ENCODE peak calls at places on chromosome 14, in seven cellular contexts. P is uterus, A is fibroblast of pulmonary artery, J is ovary, G is brain microvascular endothelial cell, F is fibroblast of the aortic adventitia, U is neural progenitor cell. L is an unnamed sample.

GRCh38 chr14:103015426-103015825 is 41.9 kb downstream of the CDC42BPB start:
- DNase-seq in U (no peak), G (no peak), J (no peak), F (no peak), A (no peak), P (no peak), L (no peak)

GRCh38 chr14:53517276-53517960 is 364.3 kb upstream of the DDHD1 start:
- DNase-seq in U (no peak), G (peak), A (no peak), F (peak), P (no peak), J (no peak), L (no peak)

GRCh38 chr14:32077081-32078029 is at the start of gene ARHGAP5:
- DNase-seq in J (peak), P (peak), U (peak), F (peak), A (peak), G (peak), L (no peak)

GRCh38 chr14:60648169-60648933 is 926 bp downstream of the SIX1 start:
- DNase-seq in F (peak), J (no peak), A (no peak), P (no peak), G (no peak), U (peak), L (no peak)

GRCh38 chr14:77059276-77059934 is 30.9 kb upstream of the IRF2BPL start:
- DNase-seq in F (peak), P (peak), A (peak), U (peak), G (peak), J (no peak), L (no peak)

GRCh38 chr14:52443506-52443905 is 108.8 kb downstream of the TXNDC16 start:
- DNase-seq in P (no peak), U (no peak), G (no peak), A (no peak), F (peak), J (no peak), L (no peak)

GRCh38 chr14:61813101-61813596 is 50.9 kb downstream of the SNAPC1 start:
- DNase-seq in A (no peak), P (no peak), G (no peak), U (peak), J (no peak), F (no peak), L (no peak)

GRCh38 chr14:37369446-37369845 is 171.7 kb downstream of the MIPOL1 start:
- DNase-seq in F (no peak), G (no peak), P (no peak), J (no peak), U (no peak), A (no peak), L (no peak)

GRCh38 chr14:85308531-85309300 is 221.2 kb upstream of the FLRT2 start:
- DNase-seq in P (no peak), G (peak), U (peak), F (no peak), A (peak), J (no peak), L (no peak)

GRCh38 chr14:104134061-104134965 is 4.1 kb upstream of the KIF26A start:
- DNase-seq in U (peak), J (peak), A (no peak), G (no peak), F (no peak), P (no peak), L (no peak)

GRCh38 chr14:52481864-52482263 is 70.4 kb downstream of the TXNDC16 start:
- DNase-seq in G (no peak), A (no peak), F (no peak), J (no peak), P (no peak), U (no peak), L (no peak)

GRCh38 chr14:31106768-31107167 is 80.6 kb upstream of the STRN3 start:
- DNase-seq in F (no peak), G (no peak), P (no peak), U (no peak), A (no peak), J (no peak), L (no peak)

GRCh38 chr14:30533126-30533525 is 25.8 kb upstream of the G2E3 start:
- DNase-seq in A (no peak), U (no peak), F (no peak), J (no peak), G (no peak), P (no peak), L (no peak)

GRCh38 chr14:94058674-94059138 is 22.3 kb downstream of the DDX24 start:
- DNase-seq in F (no peak), A (no peak), P (no peak), J (no peak), U (no peak), G (no peak), L (no peak)

GRCh38 chr14:85131523-85131922 is 398.4 kb upstream of the FLRT2 start:
- DNase-seq in P (no peak), J (no peak), A (no peak), G (no peak), F (no peak), U (peak), L (no peak)

GRCh38 chr14:103385994-103386491 is 828 bp downstream of the MARK3 start:
- DNase-seq in F (peak), J (no peak), U (peak), P (no peak), G (no peak), A (peak), L (no peak)

DNA sequence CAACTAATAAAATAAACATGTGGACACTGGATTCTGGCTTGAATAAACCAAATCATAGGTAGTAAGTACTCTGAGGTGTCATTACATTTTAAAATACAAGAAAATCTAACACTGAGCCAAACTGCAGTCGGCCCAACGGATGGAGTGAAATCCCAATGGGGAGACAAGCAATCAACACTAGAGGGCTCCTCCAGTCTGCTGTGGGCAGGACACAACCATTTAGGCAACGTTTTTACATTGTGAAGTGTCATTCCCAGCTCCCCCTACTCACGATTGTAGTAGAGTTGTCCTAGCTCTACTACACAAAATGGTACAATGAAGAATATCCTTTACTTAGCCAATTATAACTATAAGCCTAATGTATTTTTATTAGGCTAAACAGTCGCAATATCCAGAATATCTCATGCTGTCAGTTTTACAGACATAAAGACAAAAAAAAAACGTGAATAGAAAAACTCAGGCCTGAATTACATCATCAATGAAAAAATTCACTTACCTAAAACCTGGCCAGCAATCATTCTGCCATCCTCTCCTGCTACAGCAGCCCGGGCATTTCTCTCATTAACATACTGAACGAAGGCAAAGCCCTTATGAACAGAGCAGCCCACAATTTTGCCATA is 35.7 kb downstream of the HNRNPC start:
- DNase-seq in J (no peak), U (peak), F (no peak), P (no peak), A (no peak), G (no peak), L (no peak)
- TF ChIP-seq CTCF in J (no peak), U (peak), F (peak), P (no peak), A (peak), G (peak), L (peak)

GRCh38 chr14:34081576-34082136 is 130.8 kb upstream of the EGLN3 start:
- DNase-seq in A (peak), U (no peak), J (no peak), F (peak), P (no peak), G (peak), L (no peak)

GRCh38 chr14:34075095-34075744 is 124.3 kb upstream of the EGLN3 start:
- DNase-seq in J (no peak), U (no peak), G (no peak), F (no peak), A (no peak), P (no peak), L (no peak)

GRCh38 chr14:34081126-34081575 is 130.3 kb upstream of the EGLN3 start:
- DNase-seq in G (peak), U (no peak), P (no peak), F (no peak), J (no peak), A (peak), L (no peak)

GRCh38 chr14:34075826-34076225 is 125.0 kb upstream of the EGLN3 start:
- DNase-seq in G (no peak), J (no peak), U (no peak), A (no peak), P (no peak), F (no peak), L (no peak)

DNA sequence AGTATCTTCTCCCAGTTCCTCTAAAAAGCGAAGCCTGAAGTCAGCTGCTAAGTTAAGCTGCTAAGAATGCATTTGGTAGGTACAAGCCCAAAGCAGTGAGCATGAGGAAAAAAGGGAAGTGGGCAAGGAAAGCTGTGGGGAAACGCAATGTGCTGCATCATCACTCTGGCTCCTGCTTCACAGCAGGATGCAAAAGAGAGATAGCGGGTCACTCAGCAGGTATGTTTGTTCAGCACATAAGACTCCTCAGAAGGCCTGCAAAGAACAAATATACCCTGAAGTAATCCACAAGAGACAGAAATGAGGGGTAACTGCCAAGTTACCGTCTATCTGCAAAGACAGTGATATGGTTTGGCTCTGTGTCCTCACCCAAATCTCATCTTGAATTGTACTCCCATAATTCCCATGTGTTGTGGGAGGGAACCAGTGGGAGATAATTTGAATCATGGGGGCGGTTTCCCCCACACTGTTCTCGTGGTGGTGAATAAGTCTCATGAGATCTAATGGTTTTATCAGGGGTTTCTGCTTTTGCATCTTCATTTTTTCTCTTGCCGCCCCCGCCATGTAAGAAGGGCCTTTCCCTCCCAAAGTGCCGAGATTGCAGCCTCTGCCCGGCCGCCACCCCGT is 127.4 kb upstream of the EGLN3 start:
- DNase-seq in G (peak), U (no peak), J (no peak), P (no peak), F (no peak), A (no peak), L (no peak)
- TF ChIP-seq CTCF in G (no peak), U (no peak), J (no peak), P (no peak), F (no peak), A (no peak), L (no peak)

DNA sequence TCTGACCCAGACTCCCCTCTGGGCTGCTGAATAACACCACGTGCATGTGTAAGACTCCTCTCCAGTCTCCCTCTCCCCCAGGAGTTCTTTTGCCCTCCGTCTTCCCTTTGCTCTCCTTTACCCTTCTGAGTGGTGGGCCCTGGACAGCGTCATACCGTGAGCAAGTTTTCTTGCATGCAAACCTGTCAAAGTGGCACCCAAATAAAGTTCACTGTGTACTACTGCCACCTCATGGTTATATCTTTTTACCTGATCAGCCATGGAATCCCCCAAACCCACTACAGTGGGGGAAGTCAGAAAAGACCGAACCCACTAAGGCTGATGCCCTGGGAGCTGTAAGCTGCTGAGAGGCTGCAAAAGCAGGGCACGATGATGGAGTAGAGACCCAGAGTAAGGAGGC is 131.1 kb upstream of the VRK1 start:
- DNase-seq in G (no peak), J (no peak), U (no peak), F (no peak), A (no peak), P (no peak), L (no peak)
- TF ChIP-seq CTCF in G (no peak), J (no peak), U (peak), F (no peak), A (no peak), P (no peak), L (no peak)

GRCh38 chr14:64799555-64799954 is 80.2 kb downstream of the SPTB start:
- DNase-seq in P (no peak), U (no peak), A (no peak), F (no peak), J (no peak), G (no peak), L (no peak)

GRCh38 chr14:64804754-64805260 is 74.9 kb downstream of the SPTB start:
- DNase-seq in U (no peak), G (no peak), A (no peak), P (no peak), J (no peak), F (no peak), L (no peak)

GRCh38 chr14:64801046-64801445 is 78.7 kb downstream of the SPTB start:
- DNase-seq in F (no peak), J (no peak), P (no peak), U (no peak), G (no peak), A (no peak), L (no peak)

GRCh38 chr14:64800000-64800399 is 79.7 kb downstream of the SPTB start:
- DNase-seq in A (peak), J (no peak), F (peak), U (peak), P (no peak), G (peak), L (no peak)

GRCh38 chr14:64801800-64802199 is 77.9 kb downstream of the SPTB start:
- DNase-seq in J (no peak), A (peak), G (peak), U (peak), P (no peak), F (peak), L (no peak)
- TF ChIP-seq CTCF in J (no peak), A (peak), G (peak), U (peak), P (no peak), F (peak), L (peak)

DNA sequence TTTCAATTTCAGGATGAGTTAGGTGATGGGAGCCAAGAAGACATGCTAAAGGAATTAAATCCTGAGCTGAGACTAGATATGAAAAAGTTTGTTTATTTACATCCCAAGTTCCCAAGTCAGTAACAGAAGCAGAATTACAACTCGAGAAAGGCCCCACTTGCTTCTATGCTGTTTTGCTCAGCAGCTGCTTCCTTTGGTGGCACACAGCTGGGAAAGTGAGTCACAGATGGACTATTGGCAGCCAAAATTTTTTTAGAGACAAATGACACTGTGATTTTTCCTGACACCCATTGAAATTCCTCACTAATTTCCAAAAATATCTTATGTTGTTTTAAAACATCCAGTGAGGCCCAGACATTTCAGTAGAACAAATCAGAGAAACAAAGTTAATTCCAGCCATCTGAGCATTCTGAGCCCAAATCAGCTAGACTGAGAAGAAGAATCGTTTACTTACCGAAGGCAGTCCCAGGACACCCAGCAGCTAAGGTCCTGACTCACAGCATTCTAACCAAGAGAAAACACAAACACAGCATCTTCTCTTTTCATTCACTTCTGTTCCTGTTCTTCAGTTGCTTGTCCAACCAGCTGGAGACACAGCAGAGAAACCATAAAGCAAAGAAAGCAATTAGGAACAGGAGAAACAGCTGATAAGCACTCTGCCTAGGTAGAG is 188.3 kb downstream of the DAD1 start:
- DNase-seq in G (no peak), F (no peak), P (no peak), U (no peak), A (no peak), J (no peak), L (no peak)
- TF ChIP-seq CTCF in G (no peak), F (no peak), P (no peak), U (no peak), A (no peak), J (no peak), L (no peak)

GRCh38 chr14:35999264-35999663 is 173.1 kb downstream of the BRMS1L start:
- DNase-seq in G (no peak), F (no peak), U (no peak), A (no peak), P (no peak), J (no peak), L (no peak)
- TF ChIP-seq CTCF in G (no peak), F (no peak), U (no peak), A (no peak), P (no peak), J (no peak), L (no peak)